ENCODE peak calls at places on chromosomes 2 and 18, in eight cellular contexts. One of them, this sample, is unnamed. For H3K9me3, the result is how much of the 10 kb centered on the place peaks cover.

GRCh38 chr2:197700960-197701359 is 4.2 kb upstream of the MARS2 start:
- DNase-seq in endodermal cell: no peak
- DNase-seq in breast epithelium: no peak
- DNase-seq in heart right ventricle: no peak
- DNase-seq in thoracic aorta: no peak
- DNase-seq in fibroblast of lung: no peak
- DNase-seq in upper lobe of right lung: no peak
- DNase-seq in psoas muscle: no peak
- DNase-seq in this sample: no peak

GRCh38 chr2:46812381-46813024 is 103.1 kb downstream of the MCFD2 start:
- DNase-seq in endodermal cell: peak
- DNase-seq in breast epithelium: no peak
- DNase-seq in heart right ventricle: peak
- DNase-seq in thoracic aorta: peak
- DNase-seq in fibroblast of lung: peak
- DNase-seq in upper lobe of right lung: no peak
- DNase-seq in psoas muscle: peak
- DNase-seq in this sample: peak

GRCh38 chr2:216109962-216110614 is 940 bp downstream of the XRCC5 start:
- DNase-seq in endodermal cell: peak
- DNase-seq in breast epithelium: no peak
- DNase-seq in heart right ventricle: no peak
- DNase-seq in thoracic aorta: no peak
- DNase-seq in fibroblast of lung: peak
- DNase-seq in upper lobe of right lung: no peak
- DNase-seq in psoas muscle: no peak
- DNase-seq in this sample: no peak

GRCh38 chr18:23421277-23421676 is 31.8 kb upstream of the RIOK3 start:
- DNase-seq in endodermal cell: no peak
- DNase-seq in breast epithelium: no peak
- DNase-seq in heart right ventricle: no peak
- DNase-seq in thoracic aorta: no peak
- DNase-seq in fibroblast of lung: no peak
- DNase-seq in upper lobe of right lung: no peak
- DNase-seq in psoas muscle: no peak
- DNase-seq in this sample: no peak

GRCh38 chr2:100766806-100767205 is 53.1 kb upstream of the NPAS2 start:
- DNase-seq in endodermal cell: no peak
- DNase-seq in breast epithelium: no peak
- DNase-seq in heart right ventricle: no peak
- DNase-seq in thoracic aorta: no peak
- DNase-seq in fibroblast of lung: no peak
- DNase-seq in upper lobe of right lung: no peak
- DNase-seq in psoas muscle: no peak
- DNase-seq in this sample: no peak

GRCh38 chr18:73679941-73680700 is 467.5 kb downstream of the FBXO15 start:
- DNase-seq in endodermal cell: no peak
- DNase-seq in breast epithelium: no peak
- DNase-seq in heart right ventricle: no peak
- DNase-seq in thoracic aorta: no peak
- DNase-seq in fibroblast of lung: peak
- DNase-seq in upper lobe of right lung: no peak
- DNase-seq in psoas muscle: no peak
- DNase-seq in this sample: no peak

GRCh38 chr2:197614532-197614931 is 60.9 kb downstream of the RFTN2 start:
- DNase-seq in endodermal cell: no peak
- DNase-seq in breast epithelium: no peak
- DNase-seq in heart right ventricle: no peak
- DNase-seq in thoracic aorta: no peak
- DNase-seq in fibroblast of lung: no peak
- DNase-seq in upper lobe of right lung: no peak
- DNase-seq in psoas muscle: no peak
- DNase-seq in this sample: no peak

GRCh38 chr18:8741524-8741923 is 36.2 kb downstream of the MTCL1 start:
- DNase-seq in endodermal cell: no peak
- DNase-seq in breast epithelium: no peak
- DNase-seq in heart right ventricle: no peak
- DNase-seq in thoracic aorta: no peak
- DNase-seq in fibroblast of lung: peak
- DNase-seq in upper lobe of right lung: no peak
- DNase-seq in psoas muscle: no peak
- DNase-seq in this sample: no peak

GRCh38 chr2:235170536-235171510 is 219.0 kb downstream of the SH3BP4 start:
- DNase-seq in endodermal cell: peak
- DNase-seq in breast epithelium: no peak
- DNase-seq in heart right ventricle: no peak
- DNase-seq in thoracic aorta: no peak
- DNase-seq in fibroblast of lung: peak
- DNase-seq in upper lobe of right lung: no peak
- DNase-seq in psoas muscle: peak
- DNase-seq in this sample: peak

GRCh38 chr2:30232801-30233130 is 1.4 kb downstream of the LBH start:
- DNase-seq in endodermal cell: no peak
- DNase-seq in breast epithelium: no peak
- DNase-seq in heart right ventricle: no peak
- DNase-seq in thoracic aorta: no peak
- DNase-seq in fibroblast of lung: no peak
- DNase-seq in upper lobe of right lung: no peak
- DNase-seq in psoas muscle: no peak
- DNase-seq in this sample: no peak

GRCh38 chr2:72292433-72292832 is 144.8 kb upstream of the CYP26B1 start:
- DNase-seq in endodermal cell: no peak
- DNase-seq in breast epithelium: no peak
- DNase-seq in heart right ventricle: no peak
- DNase-seq in thoracic aorta: no peak
- DNase-seq in fibroblast of lung: peak
- DNase-seq in upper lobe of right lung: no peak
- DNase-seq in psoas muscle: no peak
- DNase-seq in this sample: no peak

GRCh38 chr2:208033701-208034502 is 8.6 kb upstream of the PLEKHM3 start:
- DNase-seq in endodermal cell: peak
- DNase-seq in breast epithelium: no peak
- DNase-seq in heart right ventricle: no peak
- DNase-seq in thoracic aorta: no peak
- DNase-seq in fibroblast of lung: peak
- DNase-seq in upper lobe of right lung: peak
- DNase-seq in psoas muscle: no peak
- DNase-seq in this sample: no peak

GRCh38 chr2:41927581-41928260 is 120.1 kb upstream of the PKDCC start:
- DNase-seq in endodermal cell: no peak
- DNase-seq in breast epithelium: no peak
- DNase-seq in heart right ventricle: peak
- DNase-seq in thoracic aorta: no peak
- DNase-seq in fibroblast of lung: no peak
- DNase-seq in upper lobe of right lung: no peak
- DNase-seq in psoas muscle: no peak
- DNase-seq in this sample: no peak

GRCh38 chr2:217538719-217539118 is 464.1 kb downstream of the TNS1 start:
- DNase-seq in endodermal cell: no peak
- DNase-seq in breast epithelium: no peak
- DNase-seq in heart right ventricle: no peak
- DNase-seq in thoracic aorta: no peak
- DNase-seq in fibroblast of lung: peak
- DNase-seq in upper lobe of right lung: no peak
- DNase-seq in psoas muscle: no peak
- DNase-seq in this sample: no peak

GRCh38 chr2:227503433-227504406 is 31.8 kb downstream of the AGFG1 start:
- DNase-seq in endodermal cell: no peak
- DNase-seq in breast epithelium: no peak
- DNase-seq in heart right ventricle: no peak
- DNase-seq in thoracic aorta: peak
- DNase-seq in fibroblast of lung: peak
- DNase-seq in upper lobe of right lung: no peak
- DNase-seq in psoas muscle: peak
- DNase-seq in this sample: peak

GRCh38 chr2:40256649-40257048 is 195.2 kb downstream of the SLC8A1 start:
- DNase-seq in endodermal cell: peak
- DNase-seq in breast epithelium: no peak
- DNase-seq in heart right ventricle: no peak
- DNase-seq in thoracic aorta: no peak
- DNase-seq in fibroblast of lung: no peak
- DNase-seq in upper lobe of right lung: no peak
- DNase-seq in psoas muscle: no peak
- DNase-seq in this sample: no peak

GRCh38 chr2:42928161-42928691 is 135.8 kb upstream of the HAAO start:
- DNase-seq in endodermal cell: no peak
- DNase-seq in breast epithelium: no peak
- DNase-seq in heart right ventricle: no peak
- DNase-seq in thoracic aorta: no peak
- DNase-seq in fibroblast of lung: no peak
- DNase-seq in upper lobe of right lung: no peak
- DNase-seq in psoas muscle: no peak
- DNase-seq in this sample: no peak

GRCh38 chr18:22311301-22311700 is 106.4 kb downstream of the CTAGE1 start:
- DNase-seq in endodermal cell: no peak
- DNase-seq in breast epithelium: no peak
- DNase-seq in heart right ventricle: no peak
- DNase-seq in thoracic aorta: no peak
- DNase-seq in fibroblast of lung: peak
- DNase-seq in upper lobe of right lung: no peak
- DNase-seq in psoas muscle: no peak
- DNase-seq in this sample: no peak

GRCh38 chr18:57107141-57107832 is 39.6 kb upstream of the BOD1L2 start:
- DNase-seq in endodermal cell: no peak
- DNase-seq in breast epithelium: no peak
- DNase-seq in heart right ventricle: no peak
- DNase-seq in thoracic aorta: no peak
- DNase-seq in fibroblast of lung: peak
- DNase-seq in upper lobe of right lung: no peak
- DNase-seq in psoas muscle: no peak
- DNase-seq in this sample: no peak

GRCh38 chr18:58316943-58317342 is 272.9 kb downstream of the NEDD4L start:
- DNase-seq in endodermal cell: peak
- DNase-seq in breast epithelium: no peak
- DNase-seq in heart right ventricle: no peak
- DNase-seq in thoracic aorta: no peak
- DNase-seq in fibroblast of lung: no peak
- DNase-seq in upper lobe of right lung: no peak
- DNase-seq in psoas muscle: no peak
- DNase-seq in this sample: no peak

GRCh38 chr2:96538487-96539214 is 2.1 kb downstream of the ARID5A start:
- DNase-seq in endodermal cell: peak
- DNase-seq in breast epithelium: peak
- DNase-seq in heart right ventricle: peak
- DNase-seq in thoracic aorta: peak
- DNase-seq in fibroblast of lung: peak
- DNase-seq in upper lobe of right lung: peak
- DNase-seq in psoas muscle: peak
- DNase-seq in this sample: peak

GRCh38 chr2:220506466-220506865 is 879.0 kb downstream of the SLC4A3 start:
- DNase-seq in endodermal cell: no peak
- DNase-seq in breast epithelium: no peak
- DNase-seq in heart right ventricle: no peak
- DNase-seq in thoracic aorta: no peak
- DNase-seq in fibroblast of lung: no peak
- DNase-seq in upper lobe of right lung: no peak
- DNase-seq in psoas muscle: no peak
- DNase-seq in this sample: no peak

GRCh38 chr2:220503446-220503845 is 876.0 kb downstream of the SLC4A3 start:
- DNase-seq in endodermal cell: no peak
- DNase-seq in breast epithelium: no peak
- DNase-seq in heart right ventricle: no peak
- DNase-seq in thoracic aorta: no peak
- DNase-seq in fibroblast of lung: no peak
- DNase-seq in upper lobe of right lung: no peak
- DNase-seq in psoas muscle: no peak
- DNase-seq in this sample: no peak

GRCh38 chr2:220502539-220502938 is 875.1 kb downstream of the SLC4A3 start:
- DNase-seq in endodermal cell: no peak
- DNase-seq in breast epithelium: no peak
- DNase-seq in heart right ventricle: no peak
- DNase-seq in thoracic aorta: no peak
- DNase-seq in fibroblast of lung: no peak
- DNase-seq in upper lobe of right lung: no peak
- DNase-seq in psoas muscle: no peak
- DNase-seq in this sample: no peak

GRCh38 chr2:220509921-220510320 is 882.5 kb downstream of the SLC4A3 start:
- DNase-seq in endodermal cell: no peak
- DNase-seq in breast epithelium: no peak
- DNase-seq in heart right ventricle: no peak
- DNase-seq in thoracic aorta: no peak
- DNase-seq in fibroblast of lung: no peak
- DNase-seq in upper lobe of right lung: no peak
- DNase-seq in psoas muscle: no peak
- DNase-seq in this sample: no peak

GRCh38 chr2:220504890-220505564 is 877.6 kb downstream of the SLC4A3 start:
- DNase-seq in endodermal cell: peak
- DNase-seq in breast epithelium: no peak
- DNase-seq in heart right ventricle: no peak
- DNase-seq in thoracic aorta: no peak
- DNase-seq in fibroblast of lung: peak
- DNase-seq in upper lobe of right lung: no peak
- DNase-seq in psoas muscle: no peak
- DNase-seq in this sample: no peak
- TF ChIP-seq CTCF in endodermal cell: no peak
- TF ChIP-seq CTCF in breast epithelium: no peak
- TF ChIP-seq CTCF in heart right ventricle: no peak
- TF ChIP-seq CTCF in thoracic aorta: no peak
- TF ChIP-seq CTCF in fibroblast of lung: no peak
- TF ChIP-seq CTCF in upper lobe of right lung: no peak
- TF ChIP-seq CTCF in psoas muscle: no peak
- TF ChIP-seq CTCF in this sample: no peak

GRCh38 chr2:63886445-63886844 is 44.7 kb downstream of the UGP2 start:
- DNase-seq in endodermal cell: no peak
- DNase-seq in breast epithelium: no peak
- DNase-seq in heart right ventricle: no peak
- DNase-seq in thoracic aorta: no peak
- DNase-seq in fibroblast of lung: no peak
- DNase-seq in upper lobe of right lung: no peak
- DNase-seq in psoas muscle: no peak
- DNase-seq in this sample: no peak
- H3K9me3 ChIP-seq in endodermal cell: under half
- H3K9me3 ChIP-seq in breast epithelium: under half
- H3K9me3 ChIP-seq in heart right ventricle: under half
- H3K9me3 ChIP-seq in thoracic aorta: under half
- H3K9me3 ChIP-seq in fibroblast of lung: under half
- H3K9me3 ChIP-seq in upper lobe of right lung: under half
- H3K9me3 ChIP-seq in psoas muscle: under half
- H3K9me3 ChIP-seq in this sample: under half

GRCh38 chr2:232485757-232486557 is 1.7 kb downstream of the ECEL1 start:
- DNase-seq in endodermal cell: peak
- DNase-seq in breast epithelium: no peak
- DNase-seq in heart right ventricle: no peak
- DNase-seq in thoracic aorta: no peak
- DNase-seq in fibroblast of lung: no peak
- DNase-seq in upper lobe of right lung: peak
- DNase-seq in psoas muscle: peak
- DNase-seq in this sample: peak
- H3K4me3 ChIP-seq in endodermal cell: no peak
- H3K4me3 ChIP-seq in breast epithelium: no peak
- H3K4me3 ChIP-seq in heart right ventricle: no peak
- H3K4me3 ChIP-seq in thoracic aorta: no peak
- H3K4me3 ChIP-seq in fibroblast of lung: no peak
- H3K4me3 ChIP-seq in upper lobe of right lung: no peak
- H3K4me3 ChIP-seq in psoas muscle: no peak
- H3K4me3 ChIP-seq in this sample: no peak

DNA sequence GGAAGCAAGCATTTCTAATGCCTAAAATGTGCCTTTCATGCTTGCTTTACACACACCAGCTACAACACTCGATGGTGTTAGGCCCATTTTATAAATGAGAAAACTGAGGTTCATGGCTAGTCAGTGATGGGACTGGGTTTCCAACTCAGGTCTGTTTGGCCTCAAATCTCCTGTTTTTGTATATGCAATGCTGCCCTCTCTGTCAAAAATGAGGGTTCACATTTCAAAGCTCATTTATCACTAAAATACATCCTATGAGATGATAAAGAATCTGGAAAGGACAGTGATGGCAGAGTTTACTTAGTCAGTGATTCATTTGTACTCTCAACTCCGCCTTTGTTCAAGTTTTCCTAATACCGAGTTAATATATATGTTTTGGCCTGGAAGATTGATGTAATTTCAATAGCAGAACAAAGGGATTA is 92.3 kb downstream of the KCTD1 start:
- DNase-seq in endodermal cell: no peak
- DNase-seq in breast epithelium: no peak
- DNase-seq in heart right ventricle: no peak
- DNase-seq in thoracic aorta: no peak
- DNase-seq in fibroblast of lung: no peak
- DNase-seq in upper lobe of right lung: no peak
- DNase-seq in psoas muscle: no peak
- DNase-seq in this sample: no peak
- TF ChIP-seq CTCF in endodermal cell: no peak
- TF ChIP-seq CTCF in breast epithelium: no peak
- TF ChIP-seq CTCF in heart right ventricle: no peak
- TF ChIP-seq CTCF in thoracic aorta: no peak
- TF ChIP-seq CTCF in fibroblast of lung: no peak
- TF ChIP-seq CTCF in upper lobe of right lung: no peak
- TF ChIP-seq CTCF in psoas muscle: no peak
- TF ChIP-seq CTCF in this sample: no peak